ENCODE peak calls at places on chromosome 2, in eight cellular contexts. X, N, M, O, Y, L, D and C are unnamed samples.

GRCh38 chr2:194346189-194346588 is 1310.8 kb upstream of the SLC39A10 start:
- DNase-seq in D (no peak), X (no peak), N (no peak), O (no peak), M (no peak), Y (no peak), L (no peak), C (no peak)

GRCh38 chr2:217077841-217078407 is 218.1 kb upstream of the TNP1 start:
- DNase-seq in D (no peak), L (peak; percentile 12), N (no peak), Y (no peak), X (peak; percentile 56), M (peak; percentile 69), O (no peak), C (no peak)

GRCh38 chr2:176002684-176003225 is 688 bp upstream of the LNPK start:
- DNase-seq in D (no peak), O (peak; percentile 18), Y (no peak), X (peak; percentile 51), N (no peak), M (peak; percentile 27), L (no peak), C (peak; percentile 36)

GRCh38 chr2:190607657-190608357 is 41.1 kb upstream of the NAB1 start:
- DNase-seq in D (no peak), Y (no peak), L (no peak), O (peak; percentile 86), N (no peak), X (no peak), M (peak; percentile 70), C (no peak)

GRCh38 chr2:191836853-191837769 is 9.8 kb downstream of the CAVIN2 start:
- DNase-seq in Y (peak; percentile 41), X (no peak), L (no peak), D (no peak), M (peak; percentile 57), O (peak; percentile 27), N (no peak), C (no peak)

GRCh38 chr2:163664610-163665009 is 71.2 kb downstream of the FIGN start:
- DNase-seq in M (peak; percentile 83), O (peak; percentile 80), N (no peak), X (peak; percentile 77), L (no peak), D (peak; percentile 67), Y (no peak), C (no peak)

GRCh38 chr2:195590199-195590865 is 66.7 kb upstream of the SLC39A10 start:
- DNase-seq in O (no peak), D (no peak), M (no peak), Y (no peak), N (no peak), X (peak; percentile 27), L (no peak), C (no peak)

GRCh38 chr2:28394997-28395333 is 2.3 kb downstream of the FOSL2 start:
- DNase-seq in N (no peak), D (no peak), L (no peak), Y (no peak), M (no peak), X (no peak), O (no peak), C (no peak)

GRCh38 chr2:63050916-63051794 is 525 bp downstream of the OTX1 start:
- DNase-seq in N (no peak), L (no peak), X (peak; percentile 30), M (no peak), O (no peak), Y (no peak), D (no peak), C (no peak)

GRCh38 chr2:238974510-238975166 is 126.8 kb downstream of the TWIST2 start:
- DNase-seq in Y (peak; percentile 93), L (peak; percentile 83), X (peak; percentile 89), N (peak; percentile 68), M (peak; percentile 92), O (peak; percentile 94), D (peak; percentile 82), C (peak; percentile 24)

GRCh38 chr2:207129821-207130220 is 35.9 kb downstream of the KLF7 start:
- DNase-seq in X (no peak), M (no peak), D (no peak), L (no peak), Y (no peak), N (no peak), O (no peak), C (no peak)

GRCh38 chr2:44169155-44169898 is 652 bp downstream of the PPM1B start:
- DNase-seq in D (no peak), O (peak; percentile 48), N (peak; percentile 74), X (peak; percentile 70), L (peak; percentile 88), M (peak; percentile 37), Y (peak; percentile 68), C (peak; percentile 65)

GRCh38 chr2:174610243-174610995 is 12.8 kb upstream of the WIPF1 start:
- DNase-seq in D (no peak), O (no peak), L (no peak), M (no peak), N (no peak), Y (no peak), X (peak; percentile 59), C (no peak)

GRCh38 chr2:39481611-39482010 is 44.5 kb upstream of the MAP4K3 start:
- DNase-seq in D (no peak), O (peak; percentile 75), N (no peak), M (peak; percentile 72), X (peak; percentile 74), Y (peak; percentile 78), L (no peak), C (no peak)

GRCh38 chr2:69945447-69945846 is 16.0 kb downstream of the ASPRV1 start:
- DNase-seq in M (no peak), L (no peak), N (no peak), X (peak; percentile 62), Y (no peak), D (no peak), O (no peak), C (no peak)

GRCh38 chr2:227783404-227784138 is 30.1 kb upstream of the CCL20 start:
- DNase-seq in N (no peak), Y (no peak), X (no peak), M (no peak), L (peak; percentile 29), O (no peak), D (no peak), C (no peak)

GRCh38 chr2:86284987-86285386 is 52.4 kb downstream of the REEP1 start:
- DNase-seq in Y (no peak), M (no peak), D (no peak), N (no peak), L (no peak), X (no peak), O (no peak), C (no peak)

GRCh38 chr2:215052810-215053209 is 85.6 kb downstream of the ABCA12 start:
- DNase-seq in O (no peak), Y (no peak), D (no peak), M (no peak), X (no peak), L (no peak), N (no peak), C (no peak)

DNA sequence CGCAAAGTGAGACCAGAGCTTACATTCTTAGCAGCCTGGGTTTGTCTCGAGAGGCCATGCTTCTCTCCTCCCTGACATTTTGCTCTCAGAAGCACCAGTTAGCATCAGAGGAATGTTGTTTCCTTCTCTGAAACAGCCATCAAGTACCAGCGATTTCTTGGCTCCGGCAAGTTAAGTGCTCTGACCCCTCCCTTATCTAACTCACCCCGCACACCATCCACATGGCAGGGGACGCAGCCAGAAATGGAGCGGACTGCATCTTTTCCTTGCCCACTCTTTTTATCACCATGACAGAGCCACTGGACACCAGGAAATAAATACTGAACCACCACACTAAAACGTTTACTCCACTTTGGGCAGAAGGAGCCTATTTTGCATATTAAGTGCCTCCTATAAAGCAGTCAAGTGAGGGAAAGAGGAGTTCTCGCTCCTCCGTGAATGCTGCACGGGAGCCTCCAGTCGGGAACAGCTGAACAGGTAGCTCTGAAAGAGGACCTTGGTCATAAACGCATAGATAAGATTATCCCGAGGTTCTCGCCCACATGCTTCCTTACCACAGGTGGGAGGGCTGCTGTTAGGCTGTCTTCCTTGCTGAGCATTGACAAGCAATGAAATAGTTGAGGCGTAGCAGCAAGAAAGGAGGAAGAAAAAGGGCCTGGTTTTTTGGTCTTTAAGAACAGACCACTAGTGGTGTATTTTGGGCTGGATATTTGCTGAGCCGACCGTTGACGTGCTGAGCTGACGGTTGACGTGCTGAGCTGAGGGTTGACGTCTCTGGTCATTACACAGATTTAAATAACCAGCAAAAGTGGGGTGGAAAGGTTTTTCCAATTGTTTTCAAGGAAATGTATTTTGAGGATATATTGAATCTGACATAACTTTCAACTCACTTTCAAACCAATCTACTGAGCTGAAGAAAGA is 71.4 kb upstream of the ITGB6 start:
- DNase-seq in D (no peak), L (no peak), O (no peak), X (no peak), Y (peak; percentile 44), N (no peak), M (no peak), C (no peak)
- H3K4me3 ChIP-seq in D (no peak overlapping the region), L (no peak overlapping the region), O (no peak overlapping the region), X (peak overlapping the region; percentile 57), Y (no peak overlapping the region), N (peak overlapping the region; percentile 52), M (no peak overlapping the region), C (no peak overlapping the region)

GRCh38 chr2:97950329-97951154 is 45.2 kb downstream of the TMEM131 start:
- DNase-seq in L (no peak), X (peak; percentile 84), M (peak; percentile 91), D (peak; percentile 63), Y (no peak), O (peak; percentile 74), N (no peak), C (no peak)
- H3K4me3 ChIP-seq in L (no peak overlapping the region), X (peak overlapping the region; percentile 42), M (no peak overlapping the region), D (no peak overlapping the region), Y (no peak overlapping the region), O (no peak overlapping the region), N (no peak overlapping the region), C (no peak overlapping the region)

DNA sequence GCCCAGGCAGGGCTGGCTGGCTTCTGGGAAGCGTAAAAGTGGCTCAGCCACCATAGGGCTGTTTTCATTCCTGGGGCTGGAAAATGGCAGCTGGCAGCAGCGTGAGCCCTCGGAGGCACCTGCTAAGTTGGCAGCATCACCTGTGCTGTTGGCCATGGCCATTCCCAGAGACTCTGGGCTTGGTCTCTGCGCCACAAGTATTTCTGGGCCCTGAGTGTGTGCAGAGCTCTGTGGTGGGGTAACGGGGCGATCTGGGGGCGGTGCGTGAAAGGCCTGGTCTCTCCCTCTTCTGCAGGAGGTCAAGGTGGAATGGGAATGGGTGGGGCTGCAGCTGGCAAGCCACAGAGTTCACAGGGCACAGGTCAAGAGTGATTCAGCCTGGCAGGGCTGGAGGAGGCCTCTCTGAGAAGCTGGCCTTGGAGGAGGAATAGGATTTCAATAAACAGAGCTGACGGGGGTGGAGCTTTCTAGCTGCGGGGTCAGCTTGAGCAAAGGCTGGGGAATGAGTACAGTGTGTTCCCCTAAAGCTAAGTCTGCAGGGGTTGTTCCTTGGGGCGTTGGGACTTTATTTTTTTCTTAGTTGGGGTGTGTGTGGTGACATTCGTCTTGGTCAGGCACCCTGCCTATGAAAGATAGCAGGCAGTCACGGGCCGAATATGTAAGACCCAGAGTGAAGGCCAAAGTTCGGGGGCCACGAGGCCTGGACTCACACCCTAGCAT is 10.3 kb upstream of the NTSR2 start:
- DNase-seq in L (peak; percentile 66), O (no peak), X (no peak), M (peak; percentile 61), N (peak; percentile 57), D (no peak), Y (no peak), C (peak; percentile 25)
- H3K4me3 ChIP-seq in L (no peak overlapping the region), O (no peak overlapping the region), X (no peak overlapping the region), M (no peak overlapping the region), N (no peak overlapping the region), D (no peak overlapping the region), Y (no peak overlapping the region), C (no peak overlapping the region)

DNA sequence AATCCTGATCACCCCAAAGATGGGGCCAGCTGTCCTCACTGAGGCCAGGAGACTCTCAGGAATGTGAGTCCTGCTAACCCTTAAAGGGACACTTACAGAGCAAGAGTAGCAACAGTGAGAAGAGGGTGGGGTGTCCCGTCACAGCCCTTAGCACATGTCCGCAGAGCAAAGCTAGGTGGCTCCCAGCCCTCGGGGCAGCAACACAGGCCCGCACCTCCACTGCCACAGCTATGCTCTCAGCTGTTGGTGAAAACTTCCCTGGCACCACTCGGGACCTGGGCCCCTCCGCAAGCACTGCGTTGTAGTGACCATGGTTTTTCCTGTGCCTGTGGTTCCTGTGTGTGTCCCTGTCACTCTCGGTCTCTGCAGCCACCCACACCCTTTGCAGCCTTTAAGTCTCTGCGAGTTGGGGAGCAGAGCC is 76.4 kb upstream of the UXS1 start:
- DNase-seq in L (no peak), D (no peak), X (no peak), Y (no peak), M (no peak), O (no peak), N (no peak), C (no peak)
- H3K4me3 ChIP-seq in L (peak overlapping the region; percentile 17), D (no peak overlapping the region), X (peak overlapping the region; percentile 45), Y (no peak overlapping the region), M (no peak overlapping the region), O (no peak overlapping the region), N (no peak overlapping the region), C (peak overlapping the region; percentile 26)